ENCODE peak calls at places on chromosomes 4 and X, in nine cellular contexts. E is transverse colon, U is heart left ventricle, A is K562, J is stomach, I is uterus, Y is tibial nerve, T is sigmoid colon, P is lower leg skin. G is an unnamed sample.

GRCh38 chr4:141238196-141238595 is 17.5 kb downstream of the ZNF330 start:
- DNase-seq in A (no peak), T (no peak), E (no peak), J (no peak), I (no peak), Y (no peak), U (no peak), P (no peak), G (no peak)

GRCh38 chr4:83516042-83516772 is 19.7 kb upstream of the GPAT3 start:
- DNase-seq in J (no peak), T (no peak), I (no peak), Y (no peak), E (no peak), P (no peak), U (no peak), A (no peak), G (no peak)

GRCh38 chr4:155569471-155569870 is 97.2 kb upstream of the GUCY1A1 start:
- DNase-seq in J (no peak), Y (no peak), T (no peak), P (no peak), E (no peak), I (no peak), A (no peak), U (no peak), G (no peak)

GRCh38 chrX:26851981-26852380 is 611.2 kb downstream of the PPP4R3C start:
- DNase-seq in E (no peak), T (no peak), Y (no peak), J (no peak), P (no peak), I (no peak), U (no peak), A (no peak), G (no peak)

GRCh38 chr4:83170952-83171399 is 56.4 kb upstream of the PLAC8 start:
- DNase-seq in E (no peak), Y (no peak), P (no peak), A (no peak), T (no peak), J (no peak), I (no peak), U (no peak), G (no peak)

GRCh38 chrX:149527705-149528104 is 13.1 kb upstream of the EOLA1 start:
- DNase-seq in T (no peak), I (no peak), E (no peak), U (no peak), J (no peak), A (peak; percentile 29), Y (no peak), P (no peak), G (no peak)

GRCh38 chr4:126405369-126405982 is 1090.7 kb downstream of the FAT4 start:
- DNase-seq in T (no peak), A (no peak), P (no peak), Y (no peak), U (no peak), J (no peak), I (no peak), E (no peak), G (no peak)

GRCh38 chr4:127997534-127998388 is 32.6 kb downstream of the ABHD18 start:
- DNase-seq in U (no peak), E (no peak), A (no peak), I (no peak), P (no peak), J (no peak), Y (no peak), T (no peak), G (no peak)

GRCh38 chr4:1206299-1207156 is 34.1 kb upstream of the SPON2 start:
- DNase-seq in T (peak; percentile 61), J (no peak), A (no peak), E (peak; percentile 26), I (peak; percentile 18), Y (peak; percentile 4), U (peak; percentile 25), P (no peak), G (peak; percentile 28)

GRCh38 chr4:151422862-151423261 is 13.9 kb downstream of the FHIP1A start:
- DNase-seq in T (no peak), A (no peak), P (no peak), I (no peak), J (no peak), Y (no peak), E (no peak), U (no peak), G (no peak)

GRCh38 chr4:148196168-148196567 is 246.0 kb downstream of the NR3C2 start:
- DNase-seq in U (no peak), J (no peak), T (no peak), Y (no peak), I (no peak), P (no peak), E (no peak), A (no peak), G (no peak)

GRCh38 chr4:6501171-6501570 is 28.8 kb upstream of the PPP2R2C start:
- DNase-seq in A (no peak), U (no peak), I (no peak), T (no peak), E (no peak), J (no peak), P (no peak), Y (no peak), G (no peak)

GRCh38 chrX:150871341-150871811 is 27.1 kb downstream of the CD99L2 start:
- DNase-seq in I (no peak), Y (no peak), T (no peak), A (no peak), U (no peak), J (no peak), E (no peak), P (no peak), G (no peak)

GRCh38 chr4:49032440-49033161 is 46.5 kb downstream of the CWH43 start:
- DNase-seq in J (no peak), T (no peak), Y (no peak), P (no peak), I (no peak), A (peak; percentile 36), U (no peak), E (no peak), G (no peak)

GRCh38 chr4:153643406-153644016 is 40.6 kb upstream of the TLR2 start:
- DNase-seq in U (no peak), Y (no peak), P (no peak), I (no peak), A (peak; percentile 54), T (no peak), E (no peak), J (no peak), G (no peak)

GRCh38 chrX:154729439-154729838 is 21.4 kb downstream of the GAB3 start:
- DNase-seq in Y (no peak), U (no peak), E (no peak), I (no peak), A (no peak), T (no peak), P (no peak), J (no peak), G (no peak)
- H3K4me3 ChIP-seq in Y (no peak overlapping the region), U (no peak overlapping the region), E (no peak overlapping the region), I (no peak overlapping the region), A (no peak overlapping the region), T (no peak overlapping the region), P (no peak overlapping the region), J (no peak overlapping the region), G (no peak overlapping the region)

DNA sequence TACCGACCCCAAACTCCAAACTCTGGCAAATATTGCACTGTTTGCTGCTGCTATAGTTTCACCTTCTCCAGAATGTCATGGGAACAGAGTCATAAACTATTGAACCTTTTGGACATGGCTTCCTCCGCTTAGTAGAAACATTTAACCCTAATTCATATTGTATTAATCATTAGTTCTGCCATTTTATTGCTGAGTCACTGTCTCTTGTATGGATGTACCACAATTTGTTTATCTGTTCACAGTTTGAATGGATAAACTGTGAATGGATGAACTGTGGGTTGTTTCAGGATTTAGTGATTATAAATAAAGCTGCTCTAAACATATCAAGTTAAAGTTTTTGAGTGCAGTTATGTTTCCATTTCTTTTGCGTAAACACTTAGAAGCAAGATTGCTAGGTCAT is 10.1 kb downstream of the ANXA10 start:
- DNase-seq in E (no peak), U (no peak), A (no peak), J (no peak), Y (no peak), I (no peak), T (no peak), P (no peak), G (no peak)
- TF ChIP-seq POLR2A in E (no peak), U (no peak), A (no peak), J (no peak), Y (no peak), I (no peak), T (no peak), P (no peak), G (no peak)

DNA sequence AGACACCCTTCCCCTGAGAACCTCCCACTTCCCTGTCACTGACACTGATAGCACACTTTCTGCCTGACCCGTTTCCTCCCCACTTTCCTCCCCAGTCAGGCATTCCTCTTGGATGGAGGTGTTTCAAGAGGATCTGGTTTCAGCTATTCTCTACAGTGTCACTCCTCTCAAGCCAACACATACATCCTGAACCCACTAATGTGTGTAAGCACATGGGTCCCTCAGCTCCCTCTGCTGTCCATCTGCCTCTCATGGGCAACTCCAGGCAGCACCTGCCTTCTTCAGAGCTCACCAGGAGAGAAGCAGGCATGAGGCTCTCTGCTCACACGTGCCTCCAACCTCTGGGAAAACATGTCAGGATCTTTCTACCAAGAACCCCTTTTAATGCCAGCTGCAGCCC is 207.6 kb downstream of the NAF1 start:
- DNase-seq in Y (no peak), J (peak; percentile 34), A (no peak), T (no peak), E (peak; percentile 8), I (no peak), P (no peak), U (no peak), G (no peak)
- TF ChIP-seq CTCF in Y (no peak), J (peak; percentile 11), A (no peak), T (no peak), E (no peak), I (no peak), P (no peak), U (no peak), G (no peak)

DNA sequence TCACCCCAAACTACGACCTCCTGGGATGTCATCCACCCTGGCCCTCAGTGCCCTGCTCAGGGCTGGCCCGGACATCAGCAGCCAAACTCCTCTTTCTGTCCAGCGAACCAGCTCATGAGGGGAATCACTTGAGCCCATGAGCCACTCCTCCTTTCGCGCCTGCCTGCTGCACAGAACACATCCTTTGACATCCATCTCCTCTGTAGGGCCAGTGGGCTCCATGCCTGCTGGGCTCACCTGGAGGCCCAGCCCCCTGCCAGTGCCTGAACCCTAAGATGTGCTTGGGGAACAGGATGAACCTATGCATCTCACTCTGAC is 43.5 kb downstream of the ABLIM2 start:
- DNase-seq in P (no peak), U (no peak), E (no peak), I (no peak), Y (no peak), T (no peak), J (no peak), A (no peak), G (no peak)
- H3K4me3 ChIP-seq in P (no peak overlapping the region), U (no peak overlapping the region), E (no peak overlapping the region), I (no peak overlapping the region), Y (no peak overlapping the region), T (no peak overlapping the region), J (no peak overlapping the region), A (no peak overlapping the region), G (no peak overlapping the region)

DNA sequence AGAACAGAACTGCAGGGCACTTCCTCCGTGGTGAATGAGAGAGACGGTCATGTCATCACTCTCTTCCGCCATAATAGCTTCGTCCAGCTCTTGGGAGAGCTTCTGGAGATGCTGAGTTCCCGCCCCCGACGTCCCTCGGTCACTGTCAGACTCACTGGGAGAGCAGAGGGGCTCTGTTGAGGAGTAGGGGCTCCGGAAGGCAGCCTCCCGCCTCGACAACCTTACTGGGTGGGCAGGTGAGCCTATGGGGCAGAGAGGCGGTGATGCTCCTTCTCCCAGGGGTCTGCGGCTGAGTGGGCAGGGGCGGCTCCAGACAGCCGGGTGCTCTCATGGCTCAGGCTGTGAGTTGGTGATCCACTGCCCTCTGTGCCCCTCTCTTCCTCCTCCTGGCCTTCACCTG is 25.8 kb upstream of the ARHGEF38 start:
- DNase-seq in A (no peak), I (no peak), Y (no peak), J (no peak), T (no peak), U (no peak), E (no peak), P (no peak), G (no peak)
- TF ChIP-seq POLR2A in A (no peak), I (no peak), Y (no peak), J (no peak), T (no peak), U (no peak), E (no peak), P (no peak), G (no peak)

G was measured in ovary.